ENCODE peak calls at places on chromosome 19, in nine cellular contexts. D is effector memory CD8-positive, alpha-beta T cell; W is stimulated activated CD4-positive, alpha-beta T cell treated with anti-CD3 and anti-CD28 coated beads, Interleukin-2, amount 100 ng/mL, for 24 hours; J is hepatocyte; H is NCI-H226; C is activated T-helper 2 cell treated with anti-CD3 and anti-CD28 coated beads, Interferon-gamma antibody, Interleukin-2, Interleukin-4, amounts not matched to agents 10 μg/mL and 5 μg/mL and 100 μg/mL, durations not matched to agents 14 hours and 24 hours and 36 hours; O is A549; Y is glutamatergic neuron; K is AG08395. B is an unnamed sample.

GRCh38 chr19:1671716-1672037 is 19.3 kb upstream of the TCF3 start:
- DNase-seq in Y (no peak), J (no peak), K (no peak), W (no peak), O (no peak), D (no peak), C (no peak), H (no peak), B (no peak)

GRCh38 chr19:18603958-18604819 is 2.4 kb downstream of the CRLF1 start:
- DNase-seq in Y (no peak), O (no peak), K (no peak), W (no peak), H (no peak), C (no peak), D (no peak), J (no peak), B (peak)

GRCh38 chr19:51097166-51097736 is 11.0 kb downstream of the CTU1 start:
- DNase-seq in Y (peak), W (peak), H (peak), K (peak), C (peak), O (peak), J (peak), D (peak), B (peak)

GRCh38 chr19:4636151-4636717 is 3.1 kb upstream of the TNFAIP8L1 start:
- DNase-seq in D (peak), W (peak), K (peak), J (peak), O (peak), Y (peak), H (peak), C (peak), B (peak)

GRCh38 chr19:8004723-8005513 is 523 bp downstream of the ELAVL1 start:
- DNase-seq in C (peak), D (no peak), O (no peak), W (peak), Y (peak), H (no peak), J (peak), K (peak), B (no peak)

GRCh38 chr19:54160948-54161347 is 1.4 kb upstream of the LENG1 start:
- DNase-seq in Y (no peak), O (no peak), W (no peak), H (no peak), C (no peak), J (no peak), K (no peak), D (no peak), B (peak)

GRCh38 chr19:862529-863304 is 3.3 kb downstream of the CFD start:
- DNase-seq in K (peak), C (peak), W (peak), O (peak), H (no peak), Y (peak), D (peak), J (peak), B (peak)

GRCh38 chr19:5073153-5073844 is 104.4 kb downstream of the KDM4B start:
- DNase-seq in D (no peak), W (no peak), K (no peak), C (no peak), H (no peak), O (no peak), Y (no peak), J (no peak), B (no peak)

GRCh38 chr19:4524808-4525562 is 6.7 kb upstream of the PLIN4 start:
- DNase-seq in W (peak), C (peak), J (peak), H (no peak), O (peak), D (peak), K (peak), Y (peak), B (no peak)

GRCh38 chr19:50877338-50877737 is 4.1 kb downstream of the KLK2 start:
- DNase-seq in O (no peak), H (no peak), D (no peak), K (no peak), J (no peak), C (no peak), Y (no peak), W (no peak), B (no peak)

GRCh38 chr19:4981681-4981958 is 12.7 kb downstream of the KDM4B start:
- DNase-seq in D (no peak), C (no peak), W (no peak), J (no peak), H (no peak), Y (no peak), K (no peak), O (no peak), B (no peak)

GRCh38 chr19:49019242-49019932 is 2.5 kb upstream of the LHB start:
- DNase-seq in J (peak), D (peak), H (peak), O (peak), K (peak), C (peak), W (peak), Y (peak), B (no peak)

GRCh38 chr19:5313307-5313706 is 27.3 kb downstream of the PTPRS start:
- DNase-seq in W (no peak), J (no peak), D (no peak), O (no peak), C (no peak), Y (no peak), K (no peak), H (no peak), B (no peak)

GRCh38 chr19:925912-926594 is at the start of gene ARID3A:
- DNase-seq in D (no peak), K (peak), O (no peak), Y (peak), C (no peak), J (peak), W (no peak), H (no peak), B (peak)

GRCh38 chr19:10602330-10603083 is 15.4 kb upstream of the AP1M2 start:
- DNase-seq in J (peak), Y (peak), D (peak), W (peak), K (peak), O (peak), H (peak), C (peak), B (peak)

GRCh38 chr19:11496391-11497163 is 9.1 kb downstream of the ZNF653 start:
- DNase-seq in Y (peak), O (peak), W (peak), D (peak), K (peak), C (peak), H (peak), J (peak), B (no peak)